ENCODE peak calls at places on chromosomes 5 and 9, in eight cellular contexts. One of them, this sample, is unnamed.
A peak's percentile ranks its signal among the peaks of the same experiment; 100 is the strongest.

GRCh38 chr5:43042626-43043399 is 2.7 kb upstream of the ANXA2R start:
- DNase-seq in PC-9: peak; percentile 67
- DNase-seq in Panc1: peak; percentile 75
- DNase-seq in fibroblast of lung: peak; percentile 87
- DNase-seq in transverse colon: peak; percentile 69
- DNase-seq in mucosa of descending colon: peak; percentile 84
- DNase-seq in pancreas: peak; percentile 57
- DNase-seq in tibial artery: peak; percentile 90
- DNase-seq in this sample: peak; percentile 88

GRCh38 chr5:68688547-68688946 is 405.3 kb upstream of the SLC30A5 start:
- DNase-seq in pancreas: no peak
- DNase-seq in PC-9: no peak
- DNase-seq in fibroblast of lung: no peak
- DNase-seq in transverse colon: no peak
- DNase-seq in mucosa of descending colon: no peak
- DNase-seq in Panc1: no peak
- DNase-seq in tibial artery: no peak
- DNase-seq in this sample: no peak

GRCh38 chr5:97980291-97980690 is 793.2 kb upstream of the RGMB start:
- DNase-seq in tibial artery: no peak
- DNase-seq in Panc1: no peak
- DNase-seq in transverse colon: no peak
- DNase-seq in fibroblast of lung: no peak
- DNase-seq in mucosa of descending colon: no peak
- DNase-seq in PC-9: no peak
- DNase-seq in pancreas: no peak
- DNase-seq in this sample: no peak

GRCh38 chr5:1523793-1524480 is at the start of gene LPCAT1:
- DNase-seq in transverse colon: peak; percentile 79
- DNase-seq in fibroblast of lung: peak; percentile 63
- DNase-seq in PC-9: peak; percentile 94
- DNase-seq in Panc1: no peak
- DNase-seq in mucosa of descending colon: peak; percentile 89
- DNase-seq in pancreas: peak; percentile 82
- DNase-seq in tibial artery: peak; percentile 88
- DNase-seq in this sample: peak; percentile 89

GRCh38 chr5:14753947-14754346 is 89.4 kb downstream of the OTULIN start:
- DNase-seq in tibial artery: no peak
- DNase-seq in fibroblast of lung: peak; percentile 12
- DNase-seq in PC-9: no peak
- DNase-seq in mucosa of descending colon: no peak
- DNase-seq in transverse colon: no peak
- DNase-seq in pancreas: no peak
- DNase-seq in Panc1: no peak
- DNase-seq in this sample: no peak

GRCh38 chr9:33818167-33818831 is 1.3 kb downstream of the UBE2R2 start:
- DNase-seq in mucosa of descending colon: no peak
- DNase-seq in pancreas: no peak
- DNase-seq in tibial artery: peak; percentile 74
- DNase-seq in PC-9: no peak
- DNase-seq in Panc1: no peak
- DNase-seq in fibroblast of lung: no peak
- DNase-seq in transverse colon: peak; percentile 32
- DNase-seq in this sample: no peak

GRCh38 chr5:149182241-149182640 is 40.9 kb downstream of the ABLIM3 start:
- DNase-seq in tibial artery: no peak
- DNase-seq in PC-9: no peak
- DNase-seq in transverse colon: no peak
- DNase-seq in mucosa of descending colon: no peak
- DNase-seq in pancreas: no peak
- DNase-seq in fibroblast of lung: no peak
- DNase-seq in Panc1: no peak
- DNase-seq in this sample: no peak

GRCh38 chr9:36962721-36963120 is 71.3 kb downstream of the PAX5 start:
- DNase-seq in pancreas: no peak
- DNase-seq in tibial artery: peak; percentile 39
- DNase-seq in mucosa of descending colon: no peak
- DNase-seq in transverse colon: no peak
- DNase-seq in Panc1: no peak
- DNase-seq in fibroblast of lung: no peak
- DNase-seq in PC-9: no peak
- DNase-seq in this sample: no peak

GRCh38 chr5:76715734-76716455 is at the start of gene F2R:
- DNase-seq in PC-9: peak; percentile 30
- DNase-seq in transverse colon: peak; percentile 62
- DNase-seq in tibial artery: peak; percentile 72
- DNase-seq in pancreas: peak; percentile 29
- DNase-seq in Panc1: no peak
- DNase-seq in fibroblast of lung: peak; percentile 91
- DNase-seq in mucosa of descending colon: peak; percentile 72
- DNase-seq in this sample: peak; percentile 76

GRCh38 chr5:77015938-77016569 is 14.2 kb upstream of the AGGF1 start:
- DNase-seq in Panc1: peak; percentile 39
- DNase-seq in fibroblast of lung: peak; percentile 81
- DNase-seq in transverse colon: no peak
- DNase-seq in PC-9: no peak
- DNase-seq in tibial artery: no peak
- DNase-seq in pancreas: no peak
- DNase-seq in mucosa of descending colon: no peak
- DNase-seq in this sample: no peak

GRCh38 chr5:10036136-10036535 is 213.6 kb downstream of the ATPSCKMT start:
- DNase-seq in transverse colon: no peak
- DNase-seq in mucosa of descending colon: no peak
- DNase-seq in fibroblast of lung: peak; percentile 78
- DNase-seq in pancreas: no peak
- DNase-seq in Panc1: no peak
- DNase-seq in tibial artery: no peak
- DNase-seq in PC-9: no peak
- DNase-seq in this sample: no peak

GRCh38 chr5:16859346-16859745 is 76.7 kb downstream of the MYO10 start:
- DNase-seq in pancreas: no peak
- DNase-seq in tibial artery: no peak
- DNase-seq in mucosa of descending colon: no peak
- DNase-seq in Panc1: no peak
- DNase-seq in transverse colon: no peak
- DNase-seq in PC-9: no peak
- DNase-seq in fibroblast of lung: no peak
- DNase-seq in this sample: no peak

GRCh38 chr9:89029788-89030187 is 38.5 kb downstream of the S1PR3 start:
- DNase-seq in pancreas: no peak
- DNase-seq in tibial artery: no peak
- DNase-seq in Panc1: no peak
- DNase-seq in mucosa of descending colon: no peak
- DNase-seq in transverse colon: no peak
- DNase-seq in PC-9: no peak
- DNase-seq in fibroblast of lung: no peak
- DNase-seq in this sample: no peak

GRCh38 chr5:1026700-1027621 is 18.4 kb downstream of the NKD2 start:
- DNase-seq in fibroblast of lung: no peak
- DNase-seq in tibial artery: no peak
- DNase-seq in Panc1: no peak
- DNase-seq in transverse colon: no peak
- DNase-seq in mucosa of descending colon: peak; percentile 39
- DNase-seq in pancreas: peak; percentile 17
- DNase-seq in PC-9: peak; percentile 4
- DNase-seq in this sample: no peak

GRCh38 chr5:115381911-115382662 is 85.6 kb upstream of the CCDC112 start:
- DNase-seq in tibial artery: no peak
- DNase-seq in Panc1: no peak
- DNase-seq in transverse colon: no peak
- DNase-seq in PC-9: no peak
- DNase-seq in pancreas: no peak
- DNase-seq in mucosa of descending colon: no peak
- DNase-seq in fibroblast of lung: no peak
- DNase-seq in this sample: no peak

GRCh38 chr5:72126796-72127195 is 19.5 kb downstream of the MAP1B start:
- DNase-seq in Panc1: no peak
- DNase-seq in PC-9: no peak
- DNase-seq in transverse colon: no peak
- DNase-seq in tibial artery: no peak
- DNase-seq in pancreas: no peak
- DNase-seq in fibroblast of lung: no peak
- DNase-seq in mucosa of descending colon: no peak
- DNase-seq in this sample: no peak

GRCh38 chr9:117414906-117415583 is at the start of gene ASTN2:
- DNase-seq in transverse colon: no peak
- DNase-seq in mucosa of descending colon: peak; percentile 38
- DNase-seq in tibial artery: peak; percentile 62
- DNase-seq in fibroblast of lung: no peak
- DNase-seq in pancreas: peak; percentile 46
- DNase-seq in Panc1: no peak
- DNase-seq in PC-9: no peak
- DNase-seq in this sample: no peak

GRCh38 chr5:155982354-155982753 is 344.6 kb upstream of the SGCD start:
- DNase-seq in tibial artery: no peak
- DNase-seq in transverse colon: no peak
- DNase-seq in pancreas: no peak
- DNase-seq in fibroblast of lung: no peak
- DNase-seq in Panc1: no peak
- DNase-seq in mucosa of descending colon: no peak
- DNase-seq in PC-9: no peak
- DNase-seq in this sample: no peak

GRCh38 chr5:149654282-149654681 is 73.0 kb downstream of the ARHGEF37 start:
- DNase-seq in tibial artery: peak; percentile 45
- DNase-seq in PC-9: no peak
- DNase-seq in transverse colon: no peak
- DNase-seq in pancreas: no peak
- DNase-seq in mucosa of descending colon: no peak
- DNase-seq in Panc1: no peak
- DNase-seq in fibroblast of lung: no peak
- DNase-seq in this sample: no peak

GRCh38 chr9:35844628-35845301 is 15.7 kb downstream of the TMEM8B start:
- DNase-seq in pancreas: no peak
- DNase-seq in mucosa of descending colon: no peak
- DNase-seq in PC-9: peak; percentile 36
- DNase-seq in transverse colon: peak; percentile 54
- DNase-seq in tibial artery: no peak
- DNase-seq in fibroblast of lung: peak; percentile 90
- DNase-seq in Panc1: no peak
- DNase-seq in this sample: peak; percentile 76

GRCh38 chr9:89588271-89588879 is 16.4 kb upstream of the GADD45G start:
- DNase-seq in tibial artery: no peak
- DNase-seq in transverse colon: no peak
- DNase-seq in Panc1: no peak
- DNase-seq in fibroblast of lung: no peak
- DNase-seq in pancreas: no peak
- DNase-seq in mucosa of descending colon: no peak
- DNase-seq in PC-9: no peak
- DNase-seq in this sample: no peak

GRCh38 chr5:41522193-41522786 is 11.9 kb upstream of the PLCXD3 start:
- DNase-seq in mucosa of descending colon: no peak
- DNase-seq in fibroblast of lung: no peak
- DNase-seq in transverse colon: no peak
- DNase-seq in pancreas: no peak
- DNase-seq in PC-9: no peak
- DNase-seq in tibial artery: no peak
- DNase-seq in Panc1: no peak
- DNase-seq in this sample: no peak

GRCh38 chr5:41517909-41518308 is 7.5 kb upstream of the PLCXD3 start:
- DNase-seq in Panc1: no peak
- DNase-seq in fibroblast of lung: peak; percentile 39
- DNase-seq in transverse colon: no peak
- DNase-seq in mucosa of descending colon: no peak
- DNase-seq in pancreas: no peak
- DNase-seq in tibial artery: no peak
- DNase-seq in PC-9: no peak
- DNase-seq in this sample: no peak

GRCh38 chr5:41524174-41524573 is 13.8 kb upstream of the PLCXD3 start:
- DNase-seq in pancreas: no peak
- DNase-seq in fibroblast of lung: peak; percentile 12
- DNase-seq in transverse colon: no peak
- DNase-seq in tibial artery: no peak
- DNase-seq in Panc1: no peak
- DNase-seq in PC-9: no peak
- DNase-seq in mucosa of descending colon: no peak
- DNase-seq in this sample: no peak

GRCh38 chr5:41519801-41520200 is 9.4 kb upstream of the PLCXD3 start:
- DNase-seq in Panc1: no peak
- DNase-seq in pancreas: no peak
- DNase-seq in mucosa of descending colon: no peak
- DNase-seq in transverse colon: no peak
- DNase-seq in fibroblast of lung: peak; percentile 7
- DNase-seq in tibial artery: no peak
- DNase-seq in PC-9: no peak
- DNase-seq in this sample: no peak
- TF ChIP-seq CTCF in Panc1: peak; percentile 14
- TF ChIP-seq CTCF in pancreas: no peak
- TF ChIP-seq CTCF in mucosa of descending colon: no peak
- TF ChIP-seq CTCF in transverse colon: no peak
- TF ChIP-seq CTCF in fibroblast of lung: no peak
- TF ChIP-seq CTCF in tibial artery: no peak
- TF ChIP-seq CTCF in PC-9: peak; percentile 39
- TF ChIP-seq CTCF in this sample: no peak

GRCh38 chr9:112411626-112412027 is 31.7 kb downstream of the HSDL2 start:
- DNase-seq in PC-9: no peak
- DNase-seq in pancreas: no peak
- DNase-seq in fibroblast of lung: peak; percentile 63
- DNase-seq in mucosa of descending colon: no peak
- DNase-seq in Panc1: no peak
- DNase-seq in tibial artery: no peak
- DNase-seq in transverse colon: no peak
- DNase-seq in this sample: no peak
- H3K4me1 ChIP-seq in PC-9: no peaks in the 10 kb centered on the region
- H3K4me1 ChIP-seq in pancreas: no peaks in the 10 kb centered on the region
- H3K4me1 ChIP-seq in fibroblast of lung: no peaks in the 10 kb centered on the region
- H3K4me1 ChIP-seq in mucosa of descending colon: no peaks in the 10 kb centered on the region
- H3K4me1 ChIP-seq in Panc1: no peaks in the 10 kb centered on the region
- H3K4me1 ChIP-seq in tibial artery: peaks cover 16% of the 10 kb centered on the region
- H3K4me1 ChIP-seq in transverse colon: no peaks in the 10 kb centered on the region
- H3K4me1 ChIP-seq in this sample: no peaks in the 10 kb centered on the region

GRCh38 chr9:127537792-127538191 is 74.3 kb upstream of the STXBP1 start:
- DNase-seq in PC-9: no peak
- DNase-seq in transverse colon: no peak
- DNase-seq in pancreas: no peak
- DNase-seq in fibroblast of lung: no peak
- DNase-seq in mucosa of descending colon: no peak
- DNase-seq in Panc1: no peak
- DNase-seq in tibial artery: no peak
- DNase-seq in this sample: no peak
- H3K4me3 ChIP-seq in PC-9: no peak overlapping the region
- H3K4me3 ChIP-seq in transverse colon: no peak overlapping the region
- H3K4me3 ChIP-seq in pancreas: no peak overlapping the region
- H3K4me3 ChIP-seq in fibroblast of lung: no peak overlapping the region
- H3K4me3 ChIP-seq in mucosa of descending colon: no peak overlapping the region
- H3K4me3 ChIP-seq in Panc1: no peak overlapping the region
- H3K4me3 ChIP-seq in tibial artery: no peak overlapping the region
- H3K4me3 ChIP-seq in this sample: no peak overlapping the region

DNA sequence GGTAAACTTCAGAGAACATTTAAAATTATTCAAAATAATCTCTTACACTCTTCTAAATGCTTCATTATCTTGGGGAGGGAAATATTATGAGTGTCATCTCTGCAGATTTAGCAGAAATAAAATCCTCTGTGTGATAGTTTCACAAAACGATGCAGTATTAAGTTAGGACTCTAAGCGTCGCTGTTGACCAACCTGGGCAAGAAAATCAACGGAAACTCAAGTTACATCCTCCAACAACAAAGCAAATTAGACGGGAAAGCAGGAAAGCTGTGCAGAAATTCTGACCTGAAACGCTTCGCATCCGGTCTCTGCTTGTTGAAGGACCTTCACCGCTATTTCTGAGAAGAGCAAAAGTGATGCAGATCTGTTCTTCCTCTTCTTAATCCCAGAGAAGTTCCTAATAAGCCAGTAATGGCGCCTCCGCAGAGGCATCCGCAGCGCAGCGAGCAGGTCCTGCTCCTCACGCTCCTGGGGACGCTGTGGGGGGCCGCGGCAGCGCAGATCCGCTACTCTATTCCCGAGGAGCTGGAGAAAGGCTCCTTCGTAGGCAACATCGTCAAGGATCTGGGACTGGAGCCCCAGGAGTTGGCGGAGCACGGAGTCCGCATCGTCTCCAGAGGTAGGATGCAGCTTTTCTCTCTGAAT is at the start of gene PCDHGA6:
- DNase-seq in tibial artery: no peak
- DNase-seq in transverse colon: no peak
- DNase-seq in Panc1: no peak
- DNase-seq in mucosa of descending colon: no peak
- DNase-seq in pancreas: no peak
- DNase-seq in fibroblast of lung: peak; percentile 57
- DNase-seq in PC-9: no peak
- DNase-seq in this sample: no peak
- TF ChIP-seq CTCF in tibial artery: peak; percentile 25
- TF ChIP-seq CTCF in transverse colon: no peak
- TF ChIP-seq CTCF in Panc1: no peak
- TF ChIP-seq CTCF in mucosa of descending colon: no peak
- TF ChIP-seq CTCF in pancreas: no peak
- TF ChIP-seq CTCF in fibroblast of lung: peak; percentile 41
- TF ChIP-seq CTCF in PC-9: peak; percentile 46
- TF ChIP-seq CTCF in this sample: peak; percentile 20